ENCODE peak calls at places on chromosome 1, in six cellular contexts. E, Q, N, K, H and G are unnamed samples.
A peak's percentile ranks its signal among the peaks of the same experiment; 100 is the strongest.

GRCh38 chr1:71428029-71428428 is 347.2 kb upstream of the ZRANB2 start:
- DNase-seq in Q (no peak), H (no peak), E (no peak), N (no peak), K (no peak), G (no peak)

GRCh38 chr1:99606306-99606705 is 39.6 kb upstream of the PALMD start:
- DNase-seq in N (no peak), H (no peak), K (no peak), Q (no peak), E (no peak), G (no peak)

GRCh38 chr1:38444770-38445442 is 398.3 kb upstream of the POU3F1 start:
- DNase-seq in E (no peak), K (no peak), Q (no peak), N (no peak), H (no peak), G (no peak)

GRCh38 chr1:32346532-32347157 is 10.6 kb upstream of the MARCKSL1 start:
- DNase-seq in K (no peak), Q (no peak), H (no peak), N (no peak), E (no peak), G (no peak)

GRCh38 chr1:48776400-48777218 is at the start of gene BEND5:
- DNase-seq in E (peak; percentile 70), Q (no peak), K (peak; percentile 60), N (peak; percentile 61), H (peak; percentile 87), G (peak; percentile 80)

GRCh38 chr1:84299536-84300260 is 1.8 kb upstream of the SAMD13 start:
- DNase-seq in Q (no peak), N (no peak), K (no peak), E (no peak), H (no peak), G (no peak)

GRCh38 chr1:67832737-67833594 is at the start of gene GNG12:
- DNase-seq in N (peak; percentile 75), Q (peak; percentile 60), H (peak; percentile 85), E (peak; percentile 78), K (peak; percentile 74), G (peak; percentile 89)

GRCh38 chr1:24390924-24391782 is 22.4 kb downstream of the STPG1 start:
- DNase-seq in H (peak; percentile 91), Q (peak; percentile 86), N (peak; percentile 80), K (peak; percentile 72), E (peak; percentile 87), G (peak; percentile 93)

GRCh38 chr1:37233606-37234005 is 199.3 kb upstream of the GRIK3 start:
- DNase-seq in Q (no peak), N (no peak), E (no peak), H (no peak), K (no peak), G (no peak)

GRCh38 chr1:61121631-61122030 is 39.3 kb downstream of the NFIA start:
- DNase-seq in Q (no peak), N (no peak), H (no peak), E (no peak), K (no peak), G (no peak)

GRCh38 chr1:61455400-61455799 is 269.5 kb downstream of the TM2D1 start:
- DNase-seq in E (no peak), Q (no peak), H (no peak), N (no peak), K (no peak), G (no peak)

DNA sequence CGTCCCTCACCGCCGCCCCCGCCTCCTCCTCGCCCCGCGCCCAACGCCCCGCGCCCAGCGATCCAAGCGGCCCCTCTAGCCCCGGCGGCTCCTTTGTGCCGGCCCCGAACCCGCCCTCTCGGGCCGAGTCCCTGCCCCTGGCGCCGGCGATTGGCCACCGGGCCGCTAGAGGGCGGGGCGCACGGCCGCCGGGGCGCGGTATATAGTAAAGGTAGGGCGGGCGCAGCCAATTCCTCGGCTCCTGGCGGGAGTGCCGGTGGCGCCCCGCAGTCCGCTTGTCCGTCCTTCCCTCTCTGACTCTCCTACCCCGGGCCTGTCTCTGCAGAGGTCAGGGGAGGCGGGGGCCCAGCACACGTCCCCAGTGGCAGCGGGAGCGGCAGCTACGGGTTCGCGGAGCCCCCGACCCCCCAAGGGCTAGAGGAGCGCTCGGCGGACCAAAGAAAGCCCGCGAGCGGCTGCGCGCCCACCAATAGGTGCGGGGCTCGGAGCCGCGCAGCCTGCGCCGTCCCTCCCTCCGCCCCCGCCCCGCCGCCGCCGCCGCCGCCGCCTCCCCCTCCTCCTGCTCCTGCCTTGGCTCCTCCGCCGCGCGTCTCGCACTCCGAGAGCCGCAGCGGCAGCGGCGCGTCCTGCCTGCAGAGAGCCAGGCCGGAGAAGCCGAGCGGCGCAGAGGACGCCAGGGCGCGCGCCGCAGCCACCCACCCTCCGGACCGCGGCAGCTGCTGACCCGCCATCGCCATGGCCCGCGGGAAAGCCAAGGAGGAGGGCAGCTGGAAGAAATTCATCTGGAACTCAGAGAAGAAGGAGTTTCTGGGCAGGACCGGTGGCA is at the start of gene ATP1B1:
- DNase-seq in Q (peak; percentile 93), H (peak; percentile 87), N (peak; percentile 93), E (peak; percentile 94), K (peak; percentile 89), G (peak; percentile 94)
- H3K4me1 ChIP-seq in Q (peaks cover 4% of the 10 kb centered on the region), H (peaks cover 52% of the 10 kb centered on the region), N (peaks cover 59% of the 10 kb centered on the region), E (peaks cover 14% of the 10 kb centered on the region), K (peaks cover 7% of the 10 kb centered on the region), G (peaks cover 51% of the 10 kb centered on the region)

DNA sequence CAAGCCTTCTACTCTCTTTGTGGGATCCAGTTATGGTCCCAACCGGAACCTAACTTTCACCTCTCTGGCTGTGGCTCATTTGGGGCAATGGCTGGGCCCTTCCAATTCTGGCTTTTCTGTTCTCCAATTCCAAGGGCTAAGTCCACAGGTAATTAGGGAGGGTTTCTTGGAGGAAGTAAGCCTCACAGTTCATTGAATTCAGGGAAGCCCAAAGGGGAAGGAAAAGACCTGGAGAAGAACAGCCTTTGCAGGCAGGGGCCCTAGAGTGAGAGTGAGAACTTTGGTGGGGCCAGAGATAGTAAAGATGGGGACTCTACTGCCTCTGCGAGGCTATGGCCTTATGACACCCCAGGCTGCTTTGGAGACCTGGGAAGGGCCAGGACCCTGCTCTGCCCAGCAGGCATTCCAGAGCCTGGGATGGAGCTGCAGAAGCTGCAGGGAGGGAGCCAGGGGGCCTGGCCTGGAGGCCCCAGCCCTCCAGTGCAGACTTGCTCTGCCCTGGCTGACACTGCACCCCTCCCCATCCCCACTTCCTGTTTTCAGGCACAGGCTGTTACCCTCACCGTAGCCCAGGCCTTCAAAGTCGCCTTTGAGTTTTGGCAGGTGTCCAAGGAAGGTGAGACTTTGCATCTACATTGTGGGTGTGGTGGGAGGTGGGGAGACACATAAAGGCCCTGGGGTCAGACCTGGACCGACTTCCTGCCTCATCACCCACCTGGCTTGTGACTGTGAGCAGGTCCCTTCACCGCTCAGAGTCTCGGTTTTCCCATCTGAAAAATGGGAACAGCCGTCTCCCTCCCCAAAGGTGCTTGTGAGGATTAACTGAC is 18.9 kb downstream of the LDLRAP1 start:
- DNase-seq in H (no peak), N (no peak), Q (peak; percentile 97), K (no peak), E (no peak), G (no peak)
- H3K4me1 ChIP-seq in H (peaks cover 52% of the 10 kb centered on the region), N (peaks cover 65% of the 10 kb centered on the region), Q (peaks cover 67% of the 10 kb centered on the region), K (peaks cover 4% of the 10 kb centered on the region), E (peaks cover 50% of the 10 kb centered on the region), G (no peaks in the 10 kb centered on the region)

DNA sequence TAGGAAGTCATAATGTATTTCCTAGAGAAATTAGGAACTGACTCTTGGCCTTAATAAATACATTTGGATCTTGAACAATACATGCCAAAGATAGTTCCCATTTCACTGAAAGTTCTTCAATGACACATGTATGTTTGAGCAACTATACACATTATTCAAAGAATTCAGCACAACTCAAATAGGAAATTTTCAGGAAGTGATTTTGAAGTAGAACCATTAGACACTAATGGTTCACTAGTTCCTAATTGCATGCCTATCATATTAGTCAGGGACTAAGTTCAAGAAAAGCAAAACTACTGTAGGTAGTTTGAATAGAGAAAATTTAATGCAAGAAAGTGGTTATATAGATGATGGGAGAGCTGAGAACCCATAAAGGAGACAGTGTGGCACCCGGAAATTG is 404.7 kb downstream of the LMO4 start:
- DNase-seq in Q (no peak), K (no peak), N (no peak), E (no peak), H (no peak), G (no peak)
- H3K4me1 ChIP-seq in Q (no peaks in the 10 kb centered on the region), K (no peaks in the 10 kb centered on the region), N (no peaks in the 10 kb centered on the region), E (no peaks in the 10 kb centered on the region), H (no peaks in the 10 kb centered on the region), G (no peaks in the 10 kb centered on the region)

GRCh38 chr1:29640428-29640785 is 404.1 kb downstream of the PTPRU start:
- DNase-seq in H (peak; percentile 37), K (no peak), E (no peak), Q (no peak), N (no peak), G (no peak)

GRCh38 chr1:29643838-29644440 is 407.6 kb downstream of the PTPRU start:
- DNase-seq in H (no peak), N (no peak), K (no peak), Q (no peak), E (no peak), G (no peak)

GRCh38 chr1:29643281-29643680 is 407.0 kb downstream of the PTPRU start:
- DNase-seq in H (peak; percentile 23), Q (no peak), E (no peak), N (no peak), K (no peak), G (no peak)

GRCh38 chr1:29642519-29642918 is 406.2 kb downstream of the PTPRU start:
- DNase-seq in K (no peak), Q (no peak), H (no peak), E (no peak), N (no peak), G (no peak)

GRCh38 chr1:29641921-29642320 is 405.6 kb downstream of the PTPRU start:
- DNase-seq in N (no peak), Q (no peak), K (no peak), H (no peak), E (no peak), G (no peak)
- H3K4me1 ChIP-seq in N (no peaks in the 10 kb centered on the region), Q (no peaks in the 10 kb centered on the region), K (no peaks in the 10 kb centered on the region), H (no peaks in the 10 kb centered on the region), E (peaks cover 5% of the 10 kb centered on the region), G (no peaks in the 10 kb centered on the region)

GRCh38 chr1:21935393-21935804 is 1.7 kb downstream of the HSPG2 start:
- DNase-seq in K (no peak), E (no peak), H (no peak), N (no peak), Q (no peak), G (no peak)

GRCh38 chr1:21935891-21936365 is 1.2 kb downstream of the HSPG2 start:
- DNase-seq in Q (no peak), E (no peak), K (no peak), N (peak; percentile 56), H (no peak), G (peak; percentile 72)

GRCh38 chr1:21936366-21937031 is 611 bp downstream of the HSPG2 start:
- DNase-seq in K (peak; percentile 43), H (no peak), N (peak; percentile 56), E (no peak), Q (no peak), G (peak; percentile 73)

GRCh38 chr1:21937372-21938121 is 437 bp upstream of the HSPG2 start:
- DNase-seq in E (peak; percentile 47), K (peak; percentile 86), Q (peak; percentile 60), H (no peak), N (peak; percentile 85), G (peak; percentile 94)

DNA sequence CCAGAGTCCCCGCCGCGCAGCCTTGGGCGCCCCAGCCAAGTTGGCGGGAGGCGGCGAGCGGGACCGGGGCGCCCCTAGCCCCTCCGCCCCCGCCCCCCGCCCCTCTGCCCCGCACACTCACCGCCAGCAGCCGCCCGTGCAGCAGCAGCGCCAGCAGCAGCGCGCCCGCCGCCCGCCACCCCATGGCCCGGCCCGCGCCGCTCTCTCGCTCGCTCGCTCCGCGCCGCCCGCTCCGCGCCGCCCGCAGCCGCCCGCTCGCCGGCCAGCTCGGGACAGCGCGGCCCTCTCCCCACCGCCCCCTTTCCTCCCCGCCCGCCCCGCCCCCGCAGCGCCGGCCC is at the start of gene HSPG2:
- DNase-seq in H (no peak), Q (no peak), E (no peak), K (no peak), N (no peak), G (no peak)
- H3K4me1 ChIP-seq in H (peaks cover 91% of the 10 kb centered on the region), Q (no peaks in the 10 kb centered on the region), E (peaks cover 23% of the 10 kb centered on the region), K (peaks cover 22% of the 10 kb centered on the region), N (peaks cover 68% of the 10 kb centered on the region), G (peaks cover 79% of the 10 kb centered on the region)